ENCODE peak calls at places on chromosomes 12 and 14, in nine cellular contexts. One of them, this sample, is unnamed.

GRCh38 chr14:99759546-99759925 is 33.7 kb upstream of the EML1 start:
- DNase-seq in NT2/D1: no peak
- DNase-seq in T-helper 2 cell: no peak
- DNase-seq in PC-9: no peak
- DNase-seq in astrocyte of the spinal cord: no peak
- DNase-seq in stimulated activated CD8-positive, alpha-beta memory T cell treated with anti-CD3 and anti-CD28 coated beads, Interleukin-15, amount 100 ng/mL, for 24 hours: no peak
- DNase-seq in CD4-positive, alpha-beta T cell: no peak
- DNase-seq in amniotic stem cell: no peak
- DNase-seq in activated CD8-positive, alpha-beta T cell treated with anti-CD3 and anti-CD28 coated beads for 36 hours: no peak
- DNase-seq in this sample: no peak

GRCh38 chr14:32226051-32226450 is 23.0 kb upstream of the RNU6-8 start:
- DNase-seq in NT2/D1: no peak
- DNase-seq in T-helper 2 cell: no peak
- DNase-seq in PC-9: peak; percentile 62
- DNase-seq in astrocyte of the spinal cord: peak; percentile 20
- DNase-seq in stimulated activated CD8-positive, alpha-beta memory T cell treated with anti-CD3 and anti-CD28 coated beads, Interleukin-15, amount 100 ng/mL, for 24 hours: no peak
- DNase-seq in CD4-positive, alpha-beta T cell: no peak
- DNase-seq in amniotic stem cell: no peak
- DNase-seq in activated CD8-positive, alpha-beta T cell treated with anti-CD3 and anti-CD28 coated beads for 36 hours: no peak
- DNase-seq in this sample: no peak

GRCh38 chr14:53608369-53608768 is 348.3 kb downstream of the BMP4 start:
- DNase-seq in NT2/D1: no peak
- DNase-seq in T-helper 2 cell: no peak
- DNase-seq in PC-9: peak; percentile 80
- DNase-seq in astrocyte of the spinal cord: no peak
- DNase-seq in stimulated activated CD8-positive, alpha-beta memory T cell treated with anti-CD3 and anti-CD28 coated beads, Interleukin-15, amount 100 ng/mL, for 24 hours: no peak
- DNase-seq in CD4-positive, alpha-beta T cell: no peak
- DNase-seq in amniotic stem cell: no peak
- DNase-seq in activated CD8-positive, alpha-beta T cell treated with anti-CD3 and anti-CD28 coated beads for 36 hours: no peak
- DNase-seq in this sample: no peak

GRCh38 chr14:35818346-35819115 is 7.6 kb upstream of the BRMS1L start:
- DNase-seq in NT2/D1: no peak
- DNase-seq in T-helper 2 cell: no peak
- DNase-seq in PC-9: no peak
- DNase-seq in astrocyte of the spinal cord: peak; percentile 55
- DNase-seq in stimulated activated CD8-positive, alpha-beta memory T cell treated with anti-CD3 and anti-CD28 coated beads, Interleukin-15, amount 100 ng/mL, for 24 hours: no peak
- DNase-seq in CD4-positive, alpha-beta T cell: no peak
- DNase-seq in amniotic stem cell: peak; percentile 39
- DNase-seq in activated CD8-positive, alpha-beta T cell treated with anti-CD3 and anti-CD28 coated beads for 36 hours: peak; percentile 43
- DNase-seq in this sample: peak; percentile 41

GRCh38 chr14:96105089-96105920 is 66.1 kb downstream of the C14orf132 start:
- DNase-seq in NT2/D1: no peak
- DNase-seq in T-helper 2 cell: no peak
- DNase-seq in PC-9: no peak
- DNase-seq in astrocyte of the spinal cord: no peak
- DNase-seq in stimulated activated CD8-positive, alpha-beta memory T cell treated with anti-CD3 and anti-CD28 coated beads, Interleukin-15, amount 100 ng/mL, for 24 hours: no peak
- DNase-seq in CD4-positive, alpha-beta T cell: no peak
- DNase-seq in amniotic stem cell: no peak
- DNase-seq in activated CD8-positive, alpha-beta T cell treated with anti-CD3 and anti-CD28 coated beads for 36 hours: no peak
- DNase-seq in this sample: no peak

GRCh38 chr12:66612053-66612775 is 66.7 kb downstream of the GRIP1 start:
- DNase-seq in NT2/D1: no peak
- DNase-seq in T-helper 2 cell: no peak
- DNase-seq in PC-9: no peak
- DNase-seq in astrocyte of the spinal cord: no peak
- DNase-seq in stimulated activated CD8-positive, alpha-beta memory T cell treated with anti-CD3 and anti-CD28 coated beads, Interleukin-15, amount 100 ng/mL, for 24 hours: no peak
- DNase-seq in CD4-positive, alpha-beta T cell: no peak
- DNase-seq in amniotic stem cell: no peak
- DNase-seq in activated CD8-positive, alpha-beta T cell treated with anti-CD3 and anti-CD28 coated beads for 36 hours: no peak
- DNase-seq in this sample: no peak

GRCh38 chr12:53101931-53102781 is 1.1 kb upstream of the SOAT2 start:
- DNase-seq in NT2/D1: no peak
- DNase-seq in T-helper 2 cell: no peak
- DNase-seq in PC-9: no peak
- DNase-seq in astrocyte of the spinal cord: no peak
- DNase-seq in stimulated activated CD8-positive, alpha-beta memory T cell treated with anti-CD3 and anti-CD28 coated beads, Interleukin-15, amount 100 ng/mL, for 24 hours: no peak
- DNase-seq in CD4-positive, alpha-beta T cell: no peak
- DNase-seq in amniotic stem cell: no peak
- DNase-seq in activated CD8-positive, alpha-beta T cell treated with anti-CD3 and anti-CD28 coated beads for 36 hours: no peak
- DNase-seq in this sample: no peak

GRCh38 chr14:77243853-77244252 is 27.2 kb downstream of the NGB start:
- DNase-seq in NT2/D1: no peak
- DNase-seq in T-helper 2 cell: no peak
- DNase-seq in PC-9: no peak
- DNase-seq in astrocyte of the spinal cord: no peak
- DNase-seq in stimulated activated CD8-positive, alpha-beta memory T cell treated with anti-CD3 and anti-CD28 coated beads, Interleukin-15, amount 100 ng/mL, for 24 hours: no peak
- DNase-seq in CD4-positive, alpha-beta T cell: no peak
- DNase-seq in amniotic stem cell: no peak
- DNase-seq in activated CD8-positive, alpha-beta T cell treated with anti-CD3 and anti-CD28 coated beads for 36 hours: no peak
- DNase-seq in this sample: no peak

GRCh38 chr14:67571275-67571990 is 28.6 kb downstream of the PIGH start:
- DNase-seq in NT2/D1: peak; percentile 15
- DNase-seq in T-helper 2 cell: peak; percentile 28
- DNase-seq in PC-9: peak; percentile 40
- DNase-seq in astrocyte of the spinal cord: peak; percentile 31
- DNase-seq in stimulated activated CD8-positive, alpha-beta memory T cell treated with anti-CD3 and anti-CD28 coated beads, Interleukin-15, amount 100 ng/mL, for 24 hours: peak; percentile 8
- DNase-seq in CD4-positive, alpha-beta T cell: peak; percentile 60
- DNase-seq in amniotic stem cell: peak; percentile 14
- DNase-seq in activated CD8-positive, alpha-beta T cell treated with anti-CD3 and anti-CD28 coated beads for 36 hours: peak; percentile 84
- DNase-seq in this sample: peak; percentile 51

GRCh38 chr14:20692111-20692751 is 3.7 kb downstream of the ANG start:
- DNase-seq in NT2/D1: no peak
- DNase-seq in T-helper 2 cell: no peak
- DNase-seq in PC-9: no peak
- DNase-seq in astrocyte of the spinal cord: no peak
- DNase-seq in stimulated activated CD8-positive, alpha-beta memory T cell treated with anti-CD3 and anti-CD28 coated beads, Interleukin-15, amount 100 ng/mL, for 24 hours: no peak
- DNase-seq in CD4-positive, alpha-beta T cell: no peak
- DNase-seq in amniotic stem cell: no peak
- DNase-seq in activated CD8-positive, alpha-beta T cell treated with anti-CD3 and anti-CD28 coated beads for 36 hours: no peak
- DNase-seq in this sample: no peak

GRCh38 chr12:121577443-121578180 is 3.2 kb downstream of the KDM2B start:
- DNase-seq in NT2/D1: no peak
- DNase-seq in T-helper 2 cell: no peak
- DNase-seq in PC-9: no peak
- DNase-seq in astrocyte of the spinal cord: no peak
- DNase-seq in stimulated activated CD8-positive, alpha-beta memory T cell treated with anti-CD3 and anti-CD28 coated beads, Interleukin-15, amount 100 ng/mL, for 24 hours: no peak
- DNase-seq in CD4-positive, alpha-beta T cell: no peak
- DNase-seq in amniotic stem cell: no peak
- DNase-seq in activated CD8-positive, alpha-beta T cell treated with anti-CD3 and anti-CD28 coated beads for 36 hours: no peak
- DNase-seq in this sample: no peak

GRCh38 chr14:31568151-31568550 is 6.9 kb downstream of the NUBPL start:
- DNase-seq in NT2/D1: no peak
- DNase-seq in T-helper 2 cell: no peak
- DNase-seq in PC-9: no peak
- DNase-seq in astrocyte of the spinal cord: peak; percentile 12
- DNase-seq in stimulated activated CD8-positive, alpha-beta memory T cell treated with anti-CD3 and anti-CD28 coated beads, Interleukin-15, amount 100 ng/mL, for 24 hours: no peak
- DNase-seq in CD4-positive, alpha-beta T cell: no peak
- DNase-seq in amniotic stem cell: no peak
- DNase-seq in activated CD8-positive, alpha-beta T cell treated with anti-CD3 and anti-CD28 coated beads for 36 hours: no peak
- DNase-seq in this sample: no peak

GRCh38 chr14:84750763-84751554 is 779.0 kb upstream of the FLRT2 start:
- DNase-seq in NT2/D1: no peak
- DNase-seq in T-helper 2 cell: no peak
- DNase-seq in PC-9: no peak
- DNase-seq in astrocyte of the spinal cord: peak; percentile 81
- DNase-seq in stimulated activated CD8-positive, alpha-beta memory T cell treated with anti-CD3 and anti-CD28 coated beads, Interleukin-15, amount 100 ng/mL, for 24 hours: no peak
- DNase-seq in CD4-positive, alpha-beta T cell: no peak
- DNase-seq in amniotic stem cell: no peak
- DNase-seq in activated CD8-positive, alpha-beta T cell treated with anti-CD3 and anti-CD28 coated beads for 36 hours: no peak
- DNase-seq in this sample: no peak

GRCh38 chr12:45745861-45746277 is 16.4 kb downstream of the ARID2 start:
- DNase-seq in NT2/D1: no peak
- DNase-seq in T-helper 2 cell: no peak
- DNase-seq in PC-9: peak; percentile 42
- DNase-seq in astrocyte of the spinal cord: peak; percentile 32
- DNase-seq in stimulated activated CD8-positive, alpha-beta memory T cell treated with anti-CD3 and anti-CD28 coated beads, Interleukin-15, amount 100 ng/mL, for 24 hours: no peak
- DNase-seq in CD4-positive, alpha-beta T cell: no peak
- DNase-seq in amniotic stem cell: no peak
- DNase-seq in activated CD8-positive, alpha-beta T cell treated with anti-CD3 and anti-CD28 coated beads for 36 hours: no peak
- DNase-seq in this sample: no peak

GRCh38 chr14:92997343-92998061 is 74.6 kb downstream of the CHGA start:
- DNase-seq in NT2/D1: no peak
- DNase-seq in T-helper 2 cell: no peak
- DNase-seq in PC-9: no peak
- DNase-seq in astrocyte of the spinal cord: no peak
- DNase-seq in stimulated activated CD8-positive, alpha-beta memory T cell treated with anti-CD3 and anti-CD28 coated beads, Interleukin-15, amount 100 ng/mL, for 24 hours: no peak
- DNase-seq in CD4-positive, alpha-beta T cell: no peak
- DNase-seq in amniotic stem cell: no peak
- DNase-seq in activated CD8-positive, alpha-beta T cell treated with anti-CD3 and anti-CD28 coated beads for 36 hours: no peak
- DNase-seq in this sample: no peak

GRCh38 chr12:91414147-91414546 is 231.5 kb upstream of the DCN start:
- DNase-seq in NT2/D1: no peak
- DNase-seq in T-helper 2 cell: no peak
- DNase-seq in PC-9: no peak
- DNase-seq in astrocyte of the spinal cord: no peak
- DNase-seq in stimulated activated CD8-positive, alpha-beta memory T cell treated with anti-CD3 and anti-CD28 coated beads, Interleukin-15, amount 100 ng/mL, for 24 hours: no peak
- DNase-seq in CD4-positive, alpha-beta T cell: no peak
- DNase-seq in amniotic stem cell: no peak
- DNase-seq in activated CD8-positive, alpha-beta T cell treated with anti-CD3 and anti-CD28 coated beads for 36 hours: no peak
- DNase-seq in this sample: no peak

GRCh38 chr14:24055971-24056799 is 4.4 kb downstream of the CARMIL3 start:
- DNase-seq in NT2/D1: no peak
- DNase-seq in T-helper 2 cell: no peak
- DNase-seq in PC-9: no peak
- DNase-seq in astrocyte of the spinal cord: no peak
- DNase-seq in stimulated activated CD8-positive, alpha-beta memory T cell treated with anti-CD3 and anti-CD28 coated beads, Interleukin-15, amount 100 ng/mL, for 24 hours: no peak
- DNase-seq in CD4-positive, alpha-beta T cell: no peak
- DNase-seq in amniotic stem cell: no peak
- DNase-seq in activated CD8-positive, alpha-beta T cell treated with anti-CD3 and anti-CD28 coated beads for 36 hours: no peak
- DNase-seq in this sample: no peak

GRCh38 chr14:31286456-31287293 is 79.1 kb upstream of the HECTD1 start:
- DNase-seq in NT2/D1: no peak
- DNase-seq in T-helper 2 cell: no peak
- DNase-seq in PC-9: no peak
- DNase-seq in astrocyte of the spinal cord: no peak
- DNase-seq in stimulated activated CD8-positive, alpha-beta memory T cell treated with anti-CD3 and anti-CD28 coated beads, Interleukin-15, amount 100 ng/mL, for 24 hours: no peak
- DNase-seq in CD4-positive, alpha-beta T cell: no peak
- DNase-seq in amniotic stem cell: no peak
- DNase-seq in activated CD8-positive, alpha-beta T cell treated with anti-CD3 and anti-CD28 coated beads for 36 hours: peak; percentile 30
- DNase-seq in this sample: no peak

GRCh38 chr12:58465418-58465817 is 454.9 kb downstream of the LRIG3 start:
- DNase-seq in NT2/D1: no peak
- DNase-seq in T-helper 2 cell: no peak
- DNase-seq in PC-9: no peak
- DNase-seq in astrocyte of the spinal cord: no peak
- DNase-seq in stimulated activated CD8-positive, alpha-beta memory T cell treated with anti-CD3 and anti-CD28 coated beads, Interleukin-15, amount 100 ng/mL, for 24 hours: no peak
- DNase-seq in CD4-positive, alpha-beta T cell: no peak
- DNase-seq in amniotic stem cell: no peak
- DNase-seq in activated CD8-positive, alpha-beta T cell treated with anti-CD3 and anti-CD28 coated beads for 36 hours: no peak
- DNase-seq in this sample: no peak

GRCh38 chr12:88469136-88469535 is 111.1 kb downstream of the KITLG start:
- DNase-seq in NT2/D1: no peak
- DNase-seq in T-helper 2 cell: no peak
- DNase-seq in PC-9: no peak
- DNase-seq in astrocyte of the spinal cord: no peak
- DNase-seq in stimulated activated CD8-positive, alpha-beta memory T cell treated with anti-CD3 and anti-CD28 coated beads, Interleukin-15, amount 100 ng/mL, for 24 hours: no peak
- DNase-seq in CD4-positive, alpha-beta T cell: no peak
- DNase-seq in amniotic stem cell: no peak
- DNase-seq in activated CD8-positive, alpha-beta T cell treated with anti-CD3 and anti-CD28 coated beads for 36 hours: no peak
- DNase-seq in this sample: no peak

GRCh38 chr14:75422169-75422568 is 5.7 kb upstream of the JDP2 start:
- DNase-seq in NT2/D1: no peak
- DNase-seq in T-helper 2 cell: no peak
- DNase-seq in PC-9: peak; percentile 62
- DNase-seq in astrocyte of the spinal cord: peak; percentile 44
- DNase-seq in stimulated activated CD8-positive, alpha-beta memory T cell treated with anti-CD3 and anti-CD28 coated beads, Interleukin-15, amount 100 ng/mL, for 24 hours: no peak
- DNase-seq in CD4-positive, alpha-beta T cell: no peak
- DNase-seq in amniotic stem cell: peak; percentile 19
- DNase-seq in activated CD8-positive, alpha-beta T cell treated with anti-CD3 and anti-CD28 coated beads for 36 hours: peak; percentile 45
- DNase-seq in this sample: no peak

GRCh38 chr12:57176846-57177245 is 29.4 kb upstream of the LRP1-AS start:
- DNase-seq in NT2/D1: no peak
- DNase-seq in T-helper 2 cell: no peak
- DNase-seq in PC-9: peak; percentile 48
- DNase-seq in astrocyte of the spinal cord: no peak
- DNase-seq in stimulated activated CD8-positive, alpha-beta memory T cell treated with anti-CD3 and anti-CD28 coated beads, Interleukin-15, amount 100 ng/mL, for 24 hours: no peak
- DNase-seq in CD4-positive, alpha-beta T cell: no peak
- DNase-seq in amniotic stem cell: no peak
- DNase-seq in activated CD8-positive, alpha-beta T cell treated with anti-CD3 and anti-CD28 coated beads for 36 hours: no peak
- DNase-seq in this sample: no peak

GRCh38 chr12:1576410-1577240 is 17.8 kb downstream of the FBXL14 start:
- DNase-seq in NT2/D1: no peak
- DNase-seq in T-helper 2 cell: no peak
- DNase-seq in PC-9: peak; percentile 31
- DNase-seq in astrocyte of the spinal cord: peak; percentile 66
- DNase-seq in stimulated activated CD8-positive, alpha-beta memory T cell treated with anti-CD3 and anti-CD28 coated beads, Interleukin-15, amount 100 ng/mL, for 24 hours: no peak
- DNase-seq in CD4-positive, alpha-beta T cell: no peak
- DNase-seq in amniotic stem cell: no peak
- DNase-seq in activated CD8-positive, alpha-beta T cell treated with anti-CD3 and anti-CD28 coated beads for 36 hours: no peak
- DNase-seq in this sample: no peak

GRCh38 chr14:102554835-102555819 is 37.3 kb upstream of the RCOR1 start:
- DNase-seq in NT2/D1: peak; percentile 57
- DNase-seq in T-helper 2 cell: peak; percentile 28
- DNase-seq in PC-9: no peak
- DNase-seq in astrocyte of the spinal cord: no peak
- DNase-seq in stimulated activated CD8-positive, alpha-beta memory T cell treated with anti-CD3 and anti-CD28 coated beads, Interleukin-15, amount 100 ng/mL, for 24 hours: no peak
- DNase-seq in CD4-positive, alpha-beta T cell: peak; percentile 59
- DNase-seq in amniotic stem cell: no peak
- DNase-seq in activated CD8-positive, alpha-beta T cell treated with anti-CD3 and anti-CD28 coated beads for 36 hours: peak; percentile 65
- DNase-seq in this sample: no peak

GRCh38 chr14:55877942-55878341 is 240.3 kb upstream of the PELI2 start:
- DNase-seq in NT2/D1: no peak
- DNase-seq in T-helper 2 cell: no peak
- DNase-seq in PC-9: no peak
- DNase-seq in astrocyte of the spinal cord: no peak
- DNase-seq in stimulated activated CD8-positive, alpha-beta memory T cell treated with anti-CD3 and anti-CD28 coated beads, Interleukin-15, amount 100 ng/mL, for 24 hours: no peak
- DNase-seq in CD4-positive, alpha-beta T cell: no peak
- DNase-seq in amniotic stem cell: no peak
- DNase-seq in activated CD8-positive, alpha-beta T cell treated with anti-CD3 and anti-CD28 coated beads for 36 hours: no peak
- DNase-seq in this sample: no peak

This sample was measured in NCI-H1105.